ENCODE peak calls at places on chromosomes 13 and 19, in nine cellular contexts. One of them, this sample, is unnamed.

GRCh38 chr19:1826557-1827521 is 14.8 kb upstream of the ATP8B3 start:
- DNase-seq in NCI-H2081: no peak
- DNase-seq in foreskin fibroblast: no peak
- DNase-seq in brain microvascular endothelial cell: no peak
- DNase-seq in stimulated activated CD4-positive, alpha-beta T cell treated with anti-CD3 and anti-CD28 coated beads, Interleukin-1b, Interleukin-23, amount 100 ng/mL, for 24 hours: no peak
- DNase-seq in NCI-H1092: no peak
- DNase-seq in activated naive CD4-positive, alpha-beta T cell treated with anti-CD3 and anti-CD28 coated beads for 36 hours: no peak
- DNase-seq in activated T-cell treated with anti-CD3 and anti-CD28 coated beads for 1 hour: no peak
- DNase-seq in HEK293T: no peak
- DNase-seq in this sample: no peak

GRCh38 chr13:36352350-36352749 is 6.2 kb upstream of the SPART start:
- DNase-seq in NCI-H2081: no peak
- DNase-seq in foreskin fibroblast: peak; percentile 23
- DNase-seq in brain microvascular endothelial cell: no peak
- DNase-seq in stimulated activated CD4-positive, alpha-beta T cell treated with anti-CD3 and anti-CD28 coated beads, Interleukin-1b, Interleukin-23, amount 100 ng/mL, for 24 hours: no peak
- DNase-seq in NCI-H1092: no peak
- DNase-seq in activated naive CD4-positive, alpha-beta T cell treated with anti-CD3 and anti-CD28 coated beads for 36 hours: no peak
- DNase-seq in activated T-cell treated with anti-CD3 and anti-CD28 coated beads for 1 hour: no peak
- DNase-seq in HEK293T: no peak
- DNase-seq in this sample: no peak

GRCh38 chr13:114128624-114129522 is 3.5 kb downstream of the RASA3 start:
- DNase-seq in NCI-H2081: no peak
- DNase-seq in foreskin fibroblast: peak; percentile 92
- DNase-seq in brain microvascular endothelial cell: peak; percentile 93
- DNase-seq in stimulated activated CD4-positive, alpha-beta T cell treated with anti-CD3 and anti-CD28 coated beads, Interleukin-1b, Interleukin-23, amount 100 ng/mL, for 24 hours: peak; percentile 90
- DNase-seq in NCI-H1092: no peak
- DNase-seq in activated naive CD4-positive, alpha-beta T cell treated with anti-CD3 and anti-CD28 coated beads for 36 hours: peak; percentile 96
- DNase-seq in activated T-cell treated with anti-CD3 and anti-CD28 coated beads for 1 hour: peak; percentile 86
- DNase-seq in HEK293T: no peak
- DNase-seq in this sample: no peak

GRCh38 chr19:3145909-3146676 is 10.3 kb downstream of the GNA15 start:
- DNase-seq in NCI-H2081: no peak
- DNase-seq in foreskin fibroblast: no peak
- DNase-seq in brain microvascular endothelial cell: no peak
- DNase-seq in stimulated activated CD4-positive, alpha-beta T cell treated with anti-CD3 and anti-CD28 coated beads, Interleukin-1b, Interleukin-23, amount 100 ng/mL, for 24 hours: no peak
- DNase-seq in NCI-H1092: no peak
- DNase-seq in activated naive CD4-positive, alpha-beta T cell treated with anti-CD3 and anti-CD28 coated beads for 36 hours: no peak
- DNase-seq in activated T-cell treated with anti-CD3 and anti-CD28 coated beads for 1 hour: no peak
- DNase-seq in HEK293T: no peak
- DNase-seq in this sample: no peak

GRCh38 chr13:40562975-40563349 is 103.5 kb downstream of the FOXO1 start:
- DNase-seq in NCI-H2081: no peak
- DNase-seq in foreskin fibroblast: no peak
- DNase-seq in brain microvascular endothelial cell: no peak
- DNase-seq in stimulated activated CD4-positive, alpha-beta T cell treated with anti-CD3 and anti-CD28 coated beads, Interleukin-1b, Interleukin-23, amount 100 ng/mL, for 24 hours: no peak
- DNase-seq in NCI-H1092: no peak
- DNase-seq in activated naive CD4-positive, alpha-beta T cell treated with anti-CD3 and anti-CD28 coated beads for 36 hours: no peak
- DNase-seq in activated T-cell treated with anti-CD3 and anti-CD28 coated beads for 1 hour: no peak
- DNase-seq in HEK293T: no peak
- DNase-seq in this sample: no peak

GRCh38 chr13:48976677-48977625 is 1.2 kb downstream of the FNDC3A start:
- DNase-seq in NCI-H2081: peak; percentile 85
- DNase-seq in foreskin fibroblast: no peak
- DNase-seq in brain microvascular endothelial cell: no peak
- DNase-seq in stimulated activated CD4-positive, alpha-beta T cell treated with anti-CD3 and anti-CD28 coated beads, Interleukin-1b, Interleukin-23, amount 100 ng/mL, for 24 hours: no peak
- DNase-seq in NCI-H1092: peak; percentile 64
- DNase-seq in activated naive CD4-positive, alpha-beta T cell treated with anti-CD3 and anti-CD28 coated beads for 36 hours: peak; percentile 75
- DNase-seq in activated T-cell treated with anti-CD3 and anti-CD28 coated beads for 1 hour: no peak
- DNase-seq in HEK293T: no peak
- DNase-seq in this sample: no peak

GRCh38 chr13:97797553-97797952 is 155.9 kb upstream of the IPO5 start:
- DNase-seq in NCI-H2081: no peak
- DNase-seq in foreskin fibroblast: no peak
- DNase-seq in brain microvascular endothelial cell: no peak
- DNase-seq in stimulated activated CD4-positive, alpha-beta T cell treated with anti-CD3 and anti-CD28 coated beads, Interleukin-1b, Interleukin-23, amount 100 ng/mL, for 24 hours: no peak
- DNase-seq in NCI-H1092: no peak
- DNase-seq in activated naive CD4-positive, alpha-beta T cell treated with anti-CD3 and anti-CD28 coated beads for 36 hours: no peak
- DNase-seq in activated T-cell treated with anti-CD3 and anti-CD28 coated beads for 1 hour: no peak
- DNase-seq in HEK293T: no peak
- DNase-seq in this sample: no peak

GRCh38 chr13:51894239-51894638 is 32.5 kb downstream of the CCDC70 start:
- DNase-seq in NCI-H2081: no peak
- DNase-seq in foreskin fibroblast: no peak
- DNase-seq in brain microvascular endothelial cell: no peak
- DNase-seq in stimulated activated CD4-positive, alpha-beta T cell treated with anti-CD3 and anti-CD28 coated beads, Interleukin-1b, Interleukin-23, amount 100 ng/mL, for 24 hours: no peak
- DNase-seq in NCI-H1092: no peak
- DNase-seq in activated naive CD4-positive, alpha-beta T cell treated with anti-CD3 and anti-CD28 coated beads for 36 hours: no peak
- DNase-seq in activated T-cell treated with anti-CD3 and anti-CD28 coated beads for 1 hour: no peak
- DNase-seq in HEK293T: no peak
- DNase-seq in this sample: no peak

GRCh38 chr13:51731759-51732158 is 72.2 kb downstream of the DHRS12 start:
- DNase-seq in NCI-H2081: no peak
- DNase-seq in foreskin fibroblast: peak; percentile 44
- DNase-seq in brain microvascular endothelial cell: no peak
- DNase-seq in stimulated activated CD4-positive, alpha-beta T cell treated with anti-CD3 and anti-CD28 coated beads, Interleukin-1b, Interleukin-23, amount 100 ng/mL, for 24 hours: no peak
- DNase-seq in NCI-H1092: no peak
- DNase-seq in activated naive CD4-positive, alpha-beta T cell treated with anti-CD3 and anti-CD28 coated beads for 36 hours: no peak
- DNase-seq in activated T-cell treated with anti-CD3 and anti-CD28 coated beads for 1 hour: no peak
- DNase-seq in HEK293T: no peak
- DNase-seq in this sample: no peak

GRCh38 chr13:39930060-39930459 is 274.6 kb downstream of the COG6 start:
- DNase-seq in NCI-H2081: no peak
- DNase-seq in foreskin fibroblast: no peak
- DNase-seq in brain microvascular endothelial cell: no peak
- DNase-seq in stimulated activated CD4-positive, alpha-beta T cell treated with anti-CD3 and anti-CD28 coated beads, Interleukin-1b, Interleukin-23, amount 100 ng/mL, for 24 hours: no peak
- DNase-seq in NCI-H1092: no peak
- DNase-seq in activated naive CD4-positive, alpha-beta T cell treated with anti-CD3 and anti-CD28 coated beads for 36 hours: no peak
- DNase-seq in activated T-cell treated with anti-CD3 and anti-CD28 coated beads for 1 hour: no peak
- DNase-seq in HEK293T: no peak
- DNase-seq in this sample: no peak

GRCh38 chr13:23851106-23851505 is 38.1 kb downstream of the MIPEP start:
- DNase-seq in NCI-H2081: no peak
- DNase-seq in foreskin fibroblast: no peak
- DNase-seq in brain microvascular endothelial cell: no peak
- DNase-seq in stimulated activated CD4-positive, alpha-beta T cell treated with anti-CD3 and anti-CD28 coated beads, Interleukin-1b, Interleukin-23, amount 100 ng/mL, for 24 hours: no peak
- DNase-seq in NCI-H1092: no peak
- DNase-seq in activated naive CD4-positive, alpha-beta T cell treated with anti-CD3 and anti-CD28 coated beads for 36 hours: no peak
- DNase-seq in activated T-cell treated with anti-CD3 and anti-CD28 coated beads for 1 hour: no peak
- DNase-seq in HEK293T: no peak
- DNase-seq in this sample: no peak

GRCh38 chr19:35868172-35868822 is at the start of gene APLP1:
- DNase-seq in NCI-H2081: peak; percentile 59
- DNase-seq in foreskin fibroblast: peak; percentile 28
- DNase-seq in brain microvascular endothelial cell: peak; percentile 16
- DNase-seq in stimulated activated CD4-positive, alpha-beta T cell treated with anti-CD3 and anti-CD28 coated beads, Interleukin-1b, Interleukin-23, amount 100 ng/mL, for 24 hours: peak; percentile 75
- DNase-seq in NCI-H1092: no peak
- DNase-seq in activated naive CD4-positive, alpha-beta T cell treated with anti-CD3 and anti-CD28 coated beads for 36 hours: peak; percentile 70
- DNase-seq in activated T-cell treated with anti-CD3 and anti-CD28 coated beads for 1 hour: peak; percentile 48
- DNase-seq in HEK293T: peak; percentile 59
- DNase-seq in this sample: peak; percentile 62

GRCh38 chr13:40315416-40316064 is 350.9 kb downstream of the FOXO1 start:
- DNase-seq in NCI-H2081: no peak
- DNase-seq in foreskin fibroblast: no peak
- DNase-seq in brain microvascular endothelial cell: no peak
- DNase-seq in stimulated activated CD4-positive, alpha-beta T cell treated with anti-CD3 and anti-CD28 coated beads, Interleukin-1b, Interleukin-23, amount 100 ng/mL, for 24 hours: peak; percentile 51
- DNase-seq in NCI-H1092: no peak
- DNase-seq in activated naive CD4-positive, alpha-beta T cell treated with anti-CD3 and anti-CD28 coated beads for 36 hours: peak; percentile 83
- DNase-seq in activated T-cell treated with anti-CD3 and anti-CD28 coated beads for 1 hour: peak; percentile 24
- DNase-seq in HEK293T: no peak
- DNase-seq in this sample: no peak

GRCh38 chr13:77833331-77833863 is 85.2 kb downstream of the EDNRB start:
- DNase-seq in NCI-H2081: no peak
- DNase-seq in foreskin fibroblast: no peak
- DNase-seq in brain microvascular endothelial cell: no peak
- DNase-seq in stimulated activated CD4-positive, alpha-beta T cell treated with anti-CD3 and anti-CD28 coated beads, Interleukin-1b, Interleukin-23, amount 100 ng/mL, for 24 hours: no peak
- DNase-seq in NCI-H1092: no peak
- DNase-seq in activated naive CD4-positive, alpha-beta T cell treated with anti-CD3 and anti-CD28 coated beads for 36 hours: no peak
- DNase-seq in activated T-cell treated with anti-CD3 and anti-CD28 coated beads for 1 hour: no peak
- DNase-seq in HEK293T: no peak
- DNase-seq in this sample: no peak

GRCh38 chr19:15187026-15188007 is 13.5 kb downstream of the NOTCH3 start:
- DNase-seq in NCI-H2081: no peak
- DNase-seq in foreskin fibroblast: no peak
- DNase-seq in brain microvascular endothelial cell: no peak
- DNase-seq in stimulated activated CD4-positive, alpha-beta T cell treated with anti-CD3 and anti-CD28 coated beads, Interleukin-1b, Interleukin-23, amount 100 ng/mL, for 24 hours: no peak
- DNase-seq in NCI-H1092: no peak
- DNase-seq in activated naive CD4-positive, alpha-beta T cell treated with anti-CD3 and anti-CD28 coated beads for 36 hours: no peak
- DNase-seq in activated T-cell treated with anti-CD3 and anti-CD28 coated beads for 1 hour: no peak
- DNase-seq in HEK293T: peak; percentile 49
- DNase-seq in this sample: no peak